ENCODE peak calls at places on chromosomes 13 and 19, in nine cellular contexts. K is cardiac fibroblast, B is amniotic epithelial cell, Z is endothelial cell, L is left lung, F is Kasumi-1, Y is glutamatergic neuron, A is T-helper 2 cell, C is GM12891. G is an unnamed sample.

GRCh38 chr19:17865364-17866311 is 5.9 kb downstream of the RPL18A start:
- DNase-seq in A (no peak), B (no peak), Y (no peak), C (no peak), K (peak; percentile 27), L (no peak), F (no peak), Z (no peak), G (no peak)

GRCh38 chr13:113929628-113930615 is 44.0 kb downstream of the C13orf46 start:
- DNase-seq in Y (no peak), Z (no peak), A (no peak), B (no peak), L (no peak), C (no peak), F (no peak), K (no peak), G (no peak)

GRCh38 chr19:13366529-13367143 is 139.6 kb downstream of the CACNA1A start:
- DNase-seq in A (no peak), Y (peak; percentile 17), Z (peak; percentile 21), C (no peak), K (peak; percentile 58), B (peak; percentile 1), L (no peak), F (peak; percentile 29), G (peak; percentile 3)

GRCh38 chr13:21310220-21310619 is 133.8 kb downstream of the MRPL57 start:
- DNase-seq in B (no peak), C (no peak), Z (no peak), L (no peak), F (no peak), Y (no peak), A (no peak), K (no peak), G (no peak)

GRCh38 chr19:51137812-51138425 is 4.2 kb upstream of the SIGLEC7 start:
- DNase-seq in A (no peak), L (no peak), Z (no peak), C (no peak), B (no peak), K (no peak), Y (no peak), F (no peak), G (no peak)

GRCh38 chr19:7292950-7293794 is 1.0 kb downstream of the INSR start:
- DNase-seq in K (peak; percentile 3), B (no peak), A (no peak), F (no peak), C (no peak), Y (peak; percentile 50), Z (peak; percentile 25), L (peak; percentile 37), G (no peak)

GRCh38 chr19:4814625-4815425 is 16.7 kb downstream of the TICAM1 start:
- DNase-seq in F (no peak), A (no peak), B (peak; percentile 34), C (no peak), L (no peak), K (peak; percentile 40), Y (no peak), Z (no peak), G (no peak)

GRCh38 chr13:94272038-94272437 is 207.4 kb downstream of the DCT start:
- DNase-seq in Z (no peak), Y (no peak), F (no peak), K (peak; percentile 24), B (no peak), L (no peak), A (no peak), C (no peak), G (no peak)

GRCh38 chr13:109397285-109397684 is 389.1 kb downstream of the IRS2 start:
- DNase-seq in Y (no peak), B (no peak), C (no peak), K (no peak), F (no peak), L (no peak), A (no peak), Z (no peak), G (no peak)

GRCh38 chr13:33110713-33111413 is 94.6 kb downstream of the KL start:
- DNase-seq in F (no peak), Z (no peak), C (no peak), Y (no peak), A (no peak), L (no peak), K (peak; percentile 57), B (no peak), G (no peak)

GRCh38 chr19:47316513-47316912 is 6.9 kb downstream of the C5AR1 start:
- DNase-seq in Z (no peak), C (no peak), B (no peak), F (no peak), Y (no peak), L (no peak), K (no peak), A (no peak), G (no peak)

GRCh38 chr13:26007774-26008173 is 44.0 kb downstream of the SHISA2 start:
- DNase-seq in A (no peak), Y (no peak), K (no peak), Z (no peak), B (no peak), L (no peak), F (no peak), C (no peak), G (no peak)

GRCh38 chr13:79404985-79405384 is 1.1 kb downstream of the RBM26 start:
- DNase-seq in Y (no peak), C (no peak), F (no peak), Z (no peak), A (peak; percentile 34), L (no peak), B (no peak), K (peak; percentile 13), G (no peak)

GRCh38 chr19:40221858-40222619 is 3.9 kb upstream of the TTC9B start:
- DNase-seq in K (peak; percentile 97), L (peak; percentile 59), F (peak; percentile 91), A (peak; percentile 85), Z (peak; percentile 80), C (peak; percentile 92), Y (peak; percentile 78), B (peak; percentile 91), G (peak; percentile 79)

GRCh38 chr13:31987535-31988170 is 43.9 kb upstream of the FRY start:
- DNase-seq in K (no peak), F (peak; percentile 15), Z (no peak), A (no peak), Y (no peak), C (no peak), B (peak; percentile 33), L (no peak), G (no peak)

GRCh38 chr13:49246850-49247721 is 639 bp upstream of the CDADC1 start:
- DNase-seq in Y (no peak), F (peak; percentile 53), Z (no peak), A (no peak), L (no peak), K (no peak), C (no peak), B (no peak), G (no peak)

GRCh38 chr19:15303105-15303780 is 29.1 kb downstream of the BRD4 start:
- DNase-seq in B (peak; percentile 55), L (no peak), F (no peak), K (no peak), A (no peak), C (no peak), Y (no peak), Z (no peak), G (no peak)

GRCh38 chr13:114118763-114119123 is 13.7 kb downstream of the RASA3 start:
- DNase-seq in C (no peak), Z (no peak), K (peak; percentile 73), L (no peak), A (no peak), F (no peak), Y (peak; percentile 20), B (peak; percentile 72), G (no peak)

GRCh38 chr13:102460806-102461205 is 59.0 kb upstream of the FGF14 start:
- DNase-seq in K (no peak), L (no peak), F (no peak), B (no peak), Z (no peak), Y (no peak), C (no peak), A (no peak), G (no peak)

GRCh38 chr19:2097330-2098327 is 914 bp downstream of the IZUMO4 start:
- DNase-seq in A (peak; percentile 57), Y (no peak), B (no peak), C (no peak), Z (no peak), K (no peak), F (no peak), L (peak; percentile 52), G (no peak)

GRCh38 chr13:55087085-55087484 is 2053.6 kb upstream of the PRR20A start:
- DNase-seq in C (no peak), F (no peak), B (no peak), L (no peak), Z (no peak), A (no peak), Y (no peak), K (no peak), G (no peak)

GRCh38 chr13:94596575-94596971 is 621 bp upstream of the TGDS start:
- DNase-seq in B (no peak), L (no peak), A (no peak), K (no peak), C (no peak), F (no peak), Z (no peak), Y (no peak), G (no peak)

GRCh38 chr19:46451352-46451751 is 20.0 kb downstream of the PNMA8A start:
- DNase-seq in C (no peak), F (no peak), A (no peak), K (no peak), Z (no peak), B (no peak), L (no peak), Y (no peak), G (no peak)

GRCh38 chr19:35986664-35987570 is 8.1 kb upstream of the SDHAF1 start:
- DNase-seq in Z (peak; percentile 38), F (peak; percentile 69), C (no peak), K (no peak), A (no peak), Y (peak; percentile 71), B (no peak), L (peak; percentile 48), G (peak; percentile 58)

GRCh38 chr13:73355134-73355533 is 296.3 kb downstream of the KLF5 start:
- DNase-seq in K (no peak), Y (no peak), A (no peak), B (no peak), Z (no peak), F (no peak), L (no peak), C (no peak), G (no peak)

GRCh38 chr13:33185853-33186252 is 99.7 kb downstream of the STARD13 start:
- DNase-seq in Z (no peak), C (no peak), B (peak; percentile 48), K (no peak), F (no peak), Y (no peak), L (no peak), A (no peak), G (no peak)

GRCh38 chr13:47917022-47917574 is 84.0 kb downstream of the SUCLA2 start:
- DNase-seq in K (no peak), F (no peak), L (no peak), C (no peak), Y (no peak), Z (no peak), A (no peak), B (no peak), G (no peak)

GRCh38 chr13:70630247-70630646 is 522.0 kb upstream of the KLHL1 start:
- DNase-seq in Y (no peak), A (no peak), B (no peak), L (no peak), C (no peak), F (no peak), Z (no peak), K (no peak), G (no peak)

G was measured in SK-N-DZ.